ENCODE peak calls at places on chromosomes 7 and 10, in seven cellular contexts. N is GM23338, C is Karpas-422, Z is GM23248, I is hepatocyte, S is OCI-LY7, K is PC-3. B is an unnamed sample.

GRCh38 chr10:80133221-80133620 is 691 bp downstream of the PLAC9 start:
- DNase-seq in I (no peak), C (no peak), Z (peak; percentile 76), S (no peak), N (peak; percentile 24), K (peak; percentile 47), B (no peak)

GRCh38 chr7:37220664-37221063 is 228.0 kb downstream of the ELMO1 start:
- DNase-seq in Z (no peak), S (no peak), N (no peak), I (no peak), K (no peak), C (no peak), B (no peak)

GRCh38 chr10:23432161-23432560 is 6.7 kb upstream of the OTUD1 start:
- DNase-seq in K (peak; percentile 75), I (peak; percentile 14), S (no peak), N (no peak), C (no peak), Z (peak; percentile 64), B (no peak)

GRCh38 chr7:42138691-42139090 is 98.3 kb downstream of the GLI3 start:
- DNase-seq in I (no peak), C (no peak), N (peak; percentile 45), S (no peak), K (no peak), Z (no peak), B (no peak)

GRCh38 chr10:93077860-93078337 is 4.2 kb downstream of the CYP26A1 start:
- DNase-seq in S (no peak), K (no peak), Z (no peak), C (no peak), I (no peak), N (no peak), B (no peak)

GRCh38 chr10:69959911-69960310 is 92.7 kb upstream of the MACROH2A2 start:
- DNase-seq in K (no peak), S (peak; percentile 67), I (no peak), N (no peak), C (peak; percentile 77), Z (no peak), B (no peak)

GRCh38 chr7:47651355-47652317 is 69.7 kb upstream of the TNS3 start:
- DNase-seq in C (no peak), I (no peak), K (peak; percentile 90), Z (peak; percentile 93), N (no peak), S (no peak), B (no peak)

GRCh38 chr10:340646-341045 is 205.4 kb downstream of the ZMYND11 start:
- DNase-seq in C (no peak), K (no peak), Z (no peak), N (no peak), I (no peak), S (no peak), B (no peak)

GRCh38 chr7:74525881-74526280 is 72.2 kb downstream of the GTF2IRD1 start:
- DNase-seq in I (peak; percentile 36), K (no peak), S (peak; percentile 13), C (no peak), Z (no peak), N (peak; percentile 87), B (no peak)

GRCh38 chr10:90745565-90745964 is 112.3 kb downstream of the HTR7 start:
- DNase-seq in Z (peak; percentile 6), I (no peak), S (no peak), N (no peak), K (peak; percentile 8), C (no peak), B (no peak)

GRCh38 chr10:11176746-11177145 is 159.1 kb downstream of the CELF2 start:
- DNase-seq in Z (no peak), N (no peak), S (peak; percentile 43), K (no peak), C (no peak), I (no peak), B (no peak)

GRCh38 chr10:90968448-90969086 is 47.7 kb upstream of the ANKRD1 start:
- DNase-seq in K (peak; percentile 82), N (no peak), C (no peak), Z (peak; percentile 86), S (no peak), I (no peak), B (peak; percentile 38)

GRCh38 chr10:67284589-67284988 is 358.8 kb downstream of the LRRTM3 start:
- DNase-seq in C (no peak), Z (no peak), N (no peak), K (no peak), S (no peak), I (no peak), B (no peak)

GRCh38 chr7:140050100-140050499 is 12.7 kb downstream of the PARP12 start:
- DNase-seq in S (no peak), Z (no peak), I (no peak), C (no peak), N (no peak), K (no peak), B (no peak)

GRCh38 chr7:100840470-100841100 is 11.9 kb upstream of the SLC12A9 start:
- DNase-seq in C (no peak), Z (no peak), S (no peak), K (no peak), I (no peak), N (peak; percentile 43), B (no peak)

DNA sequence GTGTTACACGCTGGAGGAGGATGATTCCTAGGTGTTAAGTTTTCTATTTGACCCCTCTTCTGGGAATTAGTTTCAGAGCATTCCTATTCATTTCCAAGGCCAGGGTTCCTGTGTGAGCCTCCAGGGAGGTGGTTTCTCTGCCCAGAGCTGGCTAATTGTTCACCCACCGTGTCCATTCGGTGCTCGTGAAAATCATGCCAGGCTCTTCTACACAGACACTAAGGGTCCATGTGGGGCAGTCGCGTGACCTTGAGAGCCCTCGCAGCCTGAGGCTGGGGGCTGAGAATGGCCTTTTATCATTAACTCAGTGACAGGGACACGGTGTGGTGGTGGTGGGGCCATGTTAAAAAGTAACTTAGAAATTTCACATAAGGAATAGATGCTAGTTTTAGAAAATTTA is 83.7 kb downstream of the EMX2 start:
- DNase-seq in I (no peak), Z (no peak), S (no peak), N (no peak), C (no peak), K (no peak), B (no peak)
- H3K9me2 ChIP-seq in I (no peaks in the 10 kb centered on the region), Z (no peaks in the 10 kb centered on the region), S (no peaks in the 10 kb centered on the region), N (no peaks in the 10 kb centered on the region), C (no peaks in the 10 kb centered on the region), K (no peaks in the 10 kb centered on the region), B (no peaks in the 10 kb centered on the region)

GRCh38 chr7:152522551-152522950 is 86.7 kb upstream of the KMT2C start:
- DNase-seq in Z (no peak), K (no peak), I (no peak), C (no peak), N (peak; percentile 25), S (no peak), B (peak; percentile 54)
- H3K4me3 ChIP-seq in Z (no peak overlapping the region), K (no peak overlapping the region), I (no peak overlapping the region), C (no peak overlapping the region), N (no peak overlapping the region), S (no peak overlapping the region), B (no peak overlapping the region)

GRCh38 chr7:98066208-98066607 is 40.5 kb upstream of the LMTK2 start:
- DNase-seq in Z (no peak), S (no peak), I (no peak), C (no peak), N (no peak), K (no peak), B (no peak)
- H3K9me2 ChIP-seq in Z (no peaks in the 10 kb centered on the region), S (no peaks in the 10 kb centered on the region), I (no peaks in the 10 kb centered on the region), C (no peaks in the 10 kb centered on the region), N (no peaks in the 10 kb centered on the region), K (no peaks in the 10 kb centered on the region), B (no peaks in the 10 kb centered on the region)

DNA sequence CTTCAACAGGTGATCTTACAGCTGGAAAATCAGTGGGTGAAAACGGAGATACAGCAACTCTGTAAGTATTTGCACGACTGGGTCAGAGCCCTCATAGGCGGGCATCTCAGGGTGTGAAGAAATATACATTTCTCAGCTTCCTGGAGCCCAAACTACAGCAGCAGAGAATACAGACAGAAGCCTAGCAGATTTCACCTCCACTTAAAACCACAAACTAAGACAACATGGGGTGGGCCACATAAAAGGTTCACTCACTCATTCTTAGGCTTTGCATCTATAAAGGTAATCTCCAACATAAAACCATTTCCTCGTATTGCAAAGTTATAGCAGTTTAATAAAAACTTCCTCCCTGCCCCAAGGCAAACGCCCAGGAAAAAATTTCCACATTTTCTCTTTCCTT is 327.2 kb downstream of the FRMD4A start:
- DNase-seq in Z (no peak), I (no peak), C (no peak), S (no peak), K (no peak), N (no peak), B (no peak)
- H3K4me3 ChIP-seq in Z (no peak overlapping the region), I (no peak overlapping the region), C (no peak overlapping the region), S (no peak overlapping the region), K (no peak overlapping the region), N (no peak overlapping the region), B (no peak overlapping the region)

GRCh38 chr7:149722356-149722957 is 50.9 kb downstream of the ZNF467 start:
- DNase-seq in N (no peak), I (no peak), K (no peak), C (no peak), Z (no peak), S (no peak), B (no peak)
- H3K9me2 ChIP-seq in N (no peaks in the 10 kb centered on the region), I (no peaks in the 10 kb centered on the region), K (no peaks in the 10 kb centered on the region), C (no peaks in the 10 kb centered on the region), Z (no peaks in the 10 kb centered on the region), S (no peaks in the 10 kb centered on the region), B (no peaks in the 10 kb centered on the region)

GRCh38 chr7:128167316-128167691 is 73.8 kb upstream of the LEP start:
- DNase-seq in K (peak; percentile 16), N (peak; percentile 72), I (peak; percentile 76), C (no peak), S (no peak), Z (peak; percentile 82), B (peak; percentile 96)

GRCh38 chr7:128165927-128166420 is 75.1 kb upstream of the LEP start:
- DNase-seq in Z (no peak), N (no peak), S (no peak), I (no peak), C (no peak), K (no peak), B (no peak)

GRCh38 chr7:128167791-128168666 is 73.0 kb upstream of the LEP start:
- DNase-seq in C (no peak), I (no peak), K (no peak), Z (no peak), N (peak; percentile 65), S (no peak), B (peak; percentile 51)

GRCh38 chr7:128164955-128165670 is 76.0 kb upstream of the LEP start:
- DNase-seq in I (no peak), C (no peak), K (no peak), Z (no peak), S (no peak), N (no peak), B (no peak)

GRCh38 chr7:128166603-128167315 is 74.3 kb upstream of the LEP start:
- DNase-seq in K (no peak), N (peak; percentile 70), S (no peak), I (peak; percentile 44), Z (peak; percentile 60), C (no peak), B (peak; percentile 85)
- H3K4me3 ChIP-seq in K (peak overlapping the region; percentile 62), N (peak overlapping the region; percentile 90), S (no peak overlapping the region), I (peak overlapping the region; percentile 58), Z (peak overlapping the region; percentile 66), C (no peak overlapping the region), B (peak overlapping the region; percentile 63)